ENCODE peak calls at places on chromosome 10, in nine cellular contexts. P is ovary, O is stomach, S is body of pancreas, L is Peyer's patch, Q is IMR-90, H is transverse colon, V is breast epithelium, M is suprapubic skin. B is an unnamed sample.

GRCh38 chr10:64497306-64497705 is 976.1 kb downstream of the REEP3 start:
- DNase-seq in P (no peak), O (no peak), S (no peak), L (no peak), Q (no peak), H (no peak), V (no peak), M (no peak), B (no peak)

GRCh38 chr10:24544776-24545175 is 178.9 kb downstream of the ARHGAP21 start:
- DNase-seq in P (no peak), O (peak), S (no peak), L (no peak), Q (no peak), H (no peak), V (no peak), M (no peak), B (no peak)

GRCh38 chr10:134205-134742 is 981 bp upstream of the ZMYND11 start:
- DNase-seq in P (peak), O (no peak), S (no peak), L (no peak), Q (peak), H (no peak), V (no peak), M (no peak), B (no peak)

GRCh38 chr10:24952146-24952700 is at the start of gene PRTFDC1:
- DNase-seq in P (peak), O (peak), S (peak), L (peak), Q (no peak), H (peak), V (no peak), M (peak), B (peak)

GRCh38 chr10:108663551-108663950 is 1259.8 kb downstream of the XPNPEP1 start:
- DNase-seq in P (no peak), O (no peak), S (no peak), L (no peak), Q (no peak), H (no peak), V (no peak), M (no peak), B (no peak)

GRCh38 chr10:71804067-71804466 is 30.7 kb upstream of the VSIR start:
- DNase-seq in P (no peak), O (no peak), S (no peak), L (no peak), Q (no peak), H (no peak), V (no peak), M (no peak), B (no peak)

GRCh38 chr10:73803680-73804286 is 7.6 kb downstream of the NDST2 start:
- DNase-seq in P (no peak), O (no peak), S (no peak), L (no peak), Q (no peak), H (no peak), V (no peak), M (no peak), B (no peak)

GRCh38 chr10:44703241-44704155 is 207.6 kb upstream of the TMEM72 start:
- DNase-seq in P (no peak), O (no peak), S (no peak), L (no peak), Q (peak), H (no peak), V (no peak), M (no peak), B (no peak)

GRCh38 chr10:28587270-28587969 is 54.5 kb downstream of the WAC start:
- DNase-seq in P (no peak), O (peak), S (no peak), L (no peak), Q (peak), H (no peak), V (no peak), M (no peak), B (no peak)

GRCh38 chr10:86645111-86645445 is 9.3 kb upstream of the OPN4 start:
- DNase-seq in P (no peak), O (peak), S (no peak), L (peak), Q (no peak), H (no peak), V (no peak), M (peak), B (no peak)

GRCh38 chr10:61323757-61324156 is 129.4 kb downstream of the TMEM26 start:
- DNase-seq in P (no peak), O (no peak), S (no peak), L (no peak), Q (no peak), H (no peak), V (no peak), M (no peak), B (no peak)

GRCh38 chr10:25059990-25060389 is 43.6 kb downstream of the THNSL1 start:
- DNase-seq in P (peak), O (peak), S (peak), L (no peak), Q (peak), H (peak), V (no peak), M (no peak), B (peak)

GRCh38 chr10:114631090-114631677 is 26.9 kb downstream of the ABLIM1 start:
- DNase-seq in P (no peak), O (no peak), S (no peak), L (no peak), Q (no peak), H (no peak), V (no peak), M (no peak), B (no peak)

GRCh38 chr10:51297438-51297837 is 223.2 kb downstream of the PRKG1 start:
- DNase-seq in P (no peak), O (no peak), S (no peak), L (no peak), Q (peak), H (no peak), V (no peak), M (no peak), B (no peak)

GRCh38 chr10:76324283-76324682 is 892.9 kb downstream of the LRMDA start:
- DNase-seq in P (no peak), O (peak), S (no peak), L (no peak), Q (no peak), H (peak), V (no peak), M (no peak), B (no peak)

GRCh38 chr10:68423522-68423921 is 16.4 kb upstream of the RUFY2 start:
- DNase-seq in P (no peak), O (no peak), S (no peak), L (no peak), Q (no peak), H (no peak), V (no peak), M (no peak), B (no peak)

GRCh38 chr10:46554166-46554781 is 2.2 kb downstream of the GPRIN2 start:
- DNase-seq in P (no peak), O (no peak), S (no peak), L (no peak), Q (no peak), H (no peak), V (no peak), M (peak), B (no peak)

GRCh38 chr10:115092555-115093285 is 445 bp upstream of the ATRNL1 start:
- DNase-seq in P (peak), O (no peak), S (peak), L (peak), Q (peak), H (peak), V (no peak), M (peak), B (peak)

GRCh38 chr10:96860631-96861277 is 28.7 kb downstream of the LCOR start:
- DNase-seq in P (no peak), O (no peak), S (no peak), L (no peak), Q (no peak), H (no peak), V (no peak), M (no peak), B (no peak)

GRCh38 chr10:3924344-3924743 is 139.3 kb upstream of the KLF6 start:
- DNase-seq in P (no peak), O (no peak), S (no peak), L (no peak), Q (peak), H (no peak), V (no peak), M (no peak), B (no peak)

GRCh38 chr10:52632591-52632990 is 140.0 kb downstream of the MBL2 start:
- DNase-seq in P (no peak), O (no peak), S (no peak), L (no peak), Q (no peak), H (no peak), V (no peak), M (no peak), B (no peak)

GRCh38 chr10:113381906-113382562 is 170.8 kb upstream of the HABP2 start:
- DNase-seq in P (no peak), O (no peak), S (no peak), L (no peak), Q (peak), H (no peak), V (no peak), M (no peak), B (no peak)

GRCh38 chr10:66167816-66168215 is 758.0 kb upstream of the LRRTM3 start:
- DNase-seq in P (no peak), O (no peak), S (no peak), L (no peak), Q (no peak), H (no peak), V (peak), M (no peak), B (no peak)

GRCh38 chr10:73590881-73591577 is at the start of gene USP54:
- DNase-seq in P (no peak), O (no peak), S (no peak), L (no peak), Q (peak), H (no peak), V (no peak), M (no peak), B (no peak)

GRCh38 chr10:109963439-109963838 is 40.1 kb upstream of the XPNPEP1 start:
- DNase-seq in P (no peak), O (no peak), S (no peak), L (no peak), Q (peak), H (no peak), V (no peak), M (no peak), B (no peak)

GRCh38 chr10:70748801-70749573 is 36.2 kb downstream of the TBATA start:
- DNase-seq in P (no peak), O (no peak), S (no peak), L (no peak), Q (no peak), H (no peak), V (no peak), M (no peak), B (no peak)

GRCh38 chr10:93554760-93555432 is 11.6 kb upstream of the FFAR4 start:
- DNase-seq in P (no peak), O (peak), S (peak), L (peak), Q (peak), H (peak), V (peak), M (peak), B (peak)

GRCh38 chr10:62594093-62594520 is 210.4 kb upstream of the ADO start:
- DNase-seq in P (peak), O (peak), S (peak), L (peak), Q (peak), H (peak), V (no peak), M (no peak), B (no peak)

GRCh38 chr10:35565602-35566061 is 39.5 kb upstream of the GJD4 start:
- DNase-seq in P (no peak), O (no peak), S (no peak), L (no peak), Q (peak), H (no peak), V (no peak), M (no peak), B (no peak)

GRCh38 chr10:35563266-35563891 is 41.8 kb upstream of the GJD4 start:
- DNase-seq in P (no peak), O (peak), S (peak), L (peak), Q (peak), H (peak), V (no peak), M (no peak), B (peak)

GRCh38 chr10:35562427-35562826 is 42.7 kb upstream of the GJD4 start:
- DNase-seq in P (no peak), O (no peak), S (no peak), L (no peak), Q (no peak), H (no peak), V (no peak), M (no peak), B (no peak)

GRCh38 chr10:35561670-35562069 is 43.5 kb upstream of the GJD4 start:
- DNase-seq in P (no peak), O (no peak), S (no peak), L (no peak), Q (no peak), H (no peak), V (no peak), M (no peak), B (no peak)

GRCh38 chr10:35564276-35564982 is 40.7 kb upstream of the GJD4 start:
- DNase-seq in P (no peak), O (no peak), S (no peak), L (peak), Q (peak), H (peak), V (no peak), M (no peak), B (no peak)
- H3K27ac ChIP-seq in P (no peak), O (no peak), S (no peak), L (no peak), Q (peak), H (peak), V (peak), M (no peak), B (no peak)

DNA sequence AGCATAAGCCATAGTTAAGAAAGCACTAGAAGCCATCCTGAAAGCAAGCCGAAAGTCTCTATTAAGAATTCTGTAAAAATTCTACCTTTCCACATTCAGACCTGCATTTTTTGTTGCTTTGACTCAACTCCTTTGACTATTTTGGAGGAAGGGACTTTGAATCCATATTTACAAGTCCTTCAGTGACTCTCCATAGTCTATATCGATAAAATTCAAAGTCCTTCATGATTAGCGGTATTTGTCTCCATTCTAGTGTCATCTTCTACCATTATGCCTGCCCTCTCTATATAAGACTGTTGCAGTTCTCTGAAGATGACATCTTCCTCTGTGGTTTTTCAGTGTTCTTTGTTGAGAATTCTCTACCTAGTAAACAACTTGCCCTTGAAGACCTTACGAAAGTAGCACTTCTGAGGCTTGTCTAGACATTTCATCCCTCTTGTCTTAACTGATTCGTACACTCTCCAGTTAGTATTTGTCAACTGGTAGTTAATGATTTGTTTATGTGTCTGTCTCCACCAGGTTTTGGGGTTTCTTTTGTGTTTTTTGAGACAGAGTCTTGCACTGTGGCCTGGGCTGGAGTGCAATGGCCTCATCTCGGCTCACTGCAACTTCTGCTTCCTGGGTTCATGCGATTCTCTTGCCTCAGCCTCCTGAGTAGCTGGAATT is 1.7 kb downstream of the CCSER2 start:
- DNase-seq in P (no peak), O (no peak), S (no peak), L (peak), Q (no peak), H (no peak), V (no peak), M (no peak), B (no peak)
- TF ChIP-seq POLR2A in P (no peak), O (no peak), S (no peak), L (no peak), Q (no peak), H (peak), V (no peak), M (no peak), B (no peak)

GRCh38 chr10:37680716-37681616 is 176.4 kb downstream of the ZNF248 start:
- DNase-seq in P (no peak), O (no peak), S (no peak), L (no peak), Q (no peak), H (no peak), V (no peak), M (peak), B (no peak)

GRCh38 chr10:37679465-37679864 is 177.9 kb downstream of the ZNF248 start:
- DNase-seq in P (no peak), O (no peak), S (no peak), L (no peak), Q (no peak), H (no peak), V (no peak), M (no peak), B (no peak)

GRCh38 chr10:37682617-37683016 is 174.8 kb downstream of the ZNF248 start:
- DNase-seq in P (no peak), O (no peak), S (no peak), L (no peak), Q (no peak), H (no peak), V (no peak), M (no peak), B (no peak)

GRCh38 chr10:37680243-37680683 is 177.1 kb downstream of the ZNF248 start:
- DNase-seq in P (no peak), O (no peak), S (no peak), L (no peak), Q (no peak), H (no peak), V (no peak), M (peak), B (no peak)

DNA sequence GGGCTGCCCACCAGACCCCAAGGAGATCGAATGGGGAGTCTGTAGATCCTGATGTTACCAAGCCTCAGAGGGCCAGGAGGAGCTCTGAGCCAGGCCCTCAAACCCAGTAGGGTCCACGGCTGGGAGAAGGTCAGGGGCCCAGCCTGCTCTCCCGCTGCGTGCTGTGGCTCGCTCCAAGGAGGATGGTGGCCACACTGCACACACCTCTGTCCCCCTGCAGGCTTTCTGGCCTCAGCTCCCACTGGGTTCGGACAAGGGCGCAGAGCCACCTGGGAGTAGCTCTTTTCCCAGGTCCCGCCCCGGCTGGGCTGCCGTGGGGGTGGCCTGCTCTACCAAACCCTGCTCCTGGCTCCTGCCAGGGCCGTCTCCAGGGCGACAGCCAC is 175.8 kb downstream of the ZNF248 start:
- DNase-seq in P (no peak), O (no peak), S (no peak), L (no peak), Q (no peak), H (no peak), V (no peak), M (no peak), B (no peak)
- H3K27ac ChIP-seq in P (no peak), O (no peak), S (no peak), L (no peak), Q (no peak), H (no peak), V (no peak), M (no peak), B (no peak)

DNA sequence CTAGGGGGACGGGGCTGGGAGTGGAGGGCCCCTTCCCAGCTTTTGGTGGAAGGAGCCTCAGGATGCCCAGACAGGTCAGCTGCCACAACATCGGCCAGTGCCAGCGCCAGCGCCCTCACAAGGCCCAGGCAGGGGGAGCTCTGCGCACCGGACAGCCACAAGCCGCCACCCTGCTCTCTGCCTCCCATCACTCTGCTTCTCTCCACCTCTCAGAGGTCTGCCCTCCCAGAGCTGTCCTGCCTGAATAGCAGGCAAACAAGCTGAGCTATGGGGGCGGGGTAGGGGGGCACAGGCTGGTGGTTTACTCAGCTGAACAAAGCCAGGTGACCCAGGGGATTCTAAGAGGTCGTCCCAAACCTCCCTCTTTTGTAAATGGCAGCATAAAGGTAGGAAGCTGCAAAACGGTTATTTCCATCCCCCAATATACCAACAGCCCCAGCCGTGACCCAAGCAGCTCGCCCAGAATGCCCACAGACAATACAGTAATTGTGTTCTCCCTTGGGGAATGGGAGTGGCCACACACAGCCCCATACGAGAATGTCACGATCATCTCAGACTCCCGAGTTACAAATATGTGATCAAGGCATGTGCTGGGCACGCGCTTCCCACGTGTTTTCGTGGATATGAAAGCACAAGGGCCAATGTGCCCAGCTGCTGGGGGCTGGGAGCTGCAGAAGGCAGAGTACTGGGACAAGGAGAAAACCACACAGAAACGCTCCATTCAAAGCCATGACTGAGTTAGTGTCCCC is 19.7 kb downstream of the FAM53B start:
- DNase-seq in P (no peak), O (peak), S (no peak), L (no peak), Q (no peak), H (peak), V (peak), M (peak), B (peak)
- TF ChIP-seq POLR2A in P (no peak), O (no peak), S (no peak), L (peak), Q (no peak), H (no peak), V (no peak), M (no peak), B (no peak)

GRCh38 chr10:91022924-91023707 is 102.2 kb upstream of the ANKRD1 start:
- DNase-seq in P (no peak), O (no peak), S (no peak), L (no peak), Q (no peak), H (no peak), V (no peak), M (no peak), B (no peak)
- H3K27ac ChIP-seq in P (peak), O (no peak), S (no peak), L (no peak), Q (no peak), H (peak), V (peak), M (peak), B (peak)

GRCh38 chr10:116752969-116753665 is 10.8 kb upstream of the HSPA12A start:
- DNase-seq in P (no peak), O (no peak), S (no peak), L (no peak), Q (no peak), H (no peak), V (no peak), M (peak), B (no peak)
- TF ChIP-seq POLR2A in P (no peak), O (no peak), S (no peak), L (no peak), Q (no peak), H (no peak), V (no peak), M (no peak), B (no peak)

GRCh38 chr10:18190840-18191239 is 50.6 kb downstream of the CACNB2 start:
- DNase-seq in P (no peak), O (no peak), S (peak), L (no peak), Q (no peak), H (no peak), V (no peak), M (no peak), B (no peak)
- H3K27ac ChIP-seq in P (no peak), O (no peak), S (peak), L (no peak), Q (no peak), H (no peak), V (no peak), M (no peak), B (no peak)

B was measured in uterus.